ENCODE peak calls at places on chromosomes 5 and 9, in nine cellular contexts. P, W, S, M, Z, F, B, O and T are unnamed samples.

GRCh38 chr5:16889203-16889971 is 46.7 kb downstream of the MYO10 start:
- DNase-seq in P (no peak), W (peak), S (no peak), M (no peak), Z (no peak), F (no peak), B (no peak), O (no peak), T (no peak)

GRCh38 chr5:77083088-77083487 is 4.0 kb downstream of the ZBED3 start:
- DNase-seq in P (no peak), W (no peak), S (no peak), M (no peak), Z (peak), F (no peak), B (no peak), O (no peak), T (no peak)

GRCh38 chr5:42840279-42840678 is 28.6 kb upstream of the SELENOP start:
- DNase-seq in P (no peak), W (no peak), S (no peak), M (peak), Z (peak), F (no peak), B (peak), O (peak), T (no peak)

GRCh38 chr9:132006657-132007370 is 72.9 kb downstream of the MED27 start:
- DNase-seq in P (no peak), W (peak), S (peak), M (no peak), Z (no peak), F (no peak), B (no peak), O (no peak), T (no peak)

GRCh38 chr5:131996210-131997025 is 15.0 kb downstream of the ACSL6 start:
- DNase-seq in P (peak), W (no peak), S (no peak), M (no peak), Z (no peak), F (peak), B (no peak), O (no peak), T (no peak)

GRCh38 chr9:95741631-95742030 is 133.9 kb upstream of the ERCC6L2 start:
- DNase-seq in P (no peak), W (no peak), S (no peak), M (no peak), Z (no peak), F (no peak), B (no peak), O (no peak), T (no peak)

GRCh38 chr9:125829743-125830142 is 82.6 kb downstream of the PBX3 start:
- DNase-seq in P (no peak), W (no peak), S (no peak), M (no peak), Z (no peak), F (peak), B (no peak), O (peak), T (no peak)

GRCh38 chr5:124976086-124976485 is 229.6 kb upstream of the ZNF608 start:
- DNase-seq in P (no peak), W (no peak), S (no peak), M (no peak), Z (peak), F (no peak), B (no peak), O (no peak), T (no peak)

GRCh38 chr9:15133488-15133887 is 173.5 kb downstream of the TTC39B start:
- DNase-seq in P (no peak), W (no peak), S (no peak), M (no peak), Z (no peak), F (no peak), B (no peak), O (no peak), T (no peak)

GRCh38 chr5:34599471-34600117 is 56.5 kb upstream of the RAI14 start:
- DNase-seq in P (no peak), W (no peak), S (no peak), M (no peak), Z (no peak), F (no peak), B (peak), O (no peak), T (no peak)

GRCh38 chr5:66807743-66808142 is 211.6 kb downstream of the MAST4 start:
- DNase-seq in P (no peak), W (peak), S (no peak), M (no peak), Z (no peak), F (peak), B (peak), O (no peak), T (no peak)

GRCh38 chr9:105243015-105243686 is 1.3 kb upstream of the SLC44A1 start:
- DNase-seq in P (no peak), W (peak), S (no peak), M (no peak), Z (no peak), F (peak), B (no peak), O (no peak), T (no peak)

GRCh38 chr9:17613723-17614122 is 34.9 kb downstream of the SH3GL2 start:
- DNase-seq in P (no peak), W (no peak), S (no peak), M (no peak), Z (no peak), F (no peak), B (no peak), O (no peak), T (no peak)

GRCh38 chr5:77431286-77431685 is 60.8 kb downstream of the WDR41 start:
- DNase-seq in P (no peak), W (no peak), S (no peak), M (no peak), Z (no peak), F (no peak), B (no peak), O (no peak), T (no peak)

GRCh38 chr5:150350524-150351344 is 6.8 kb upstream of the TCOF1 start:
- DNase-seq in P (peak), W (peak), S (peak), M (peak), Z (no peak), F (peak), B (peak), O (peak), T (peak)
- TF ChIP-seq POLR2AphosphoS5 in P (no peak), W (no peak), S (no peak), M (no peak), Z (no peak), F (no peak), B (no peak), O (no peak), T (no peak)

DNA sequence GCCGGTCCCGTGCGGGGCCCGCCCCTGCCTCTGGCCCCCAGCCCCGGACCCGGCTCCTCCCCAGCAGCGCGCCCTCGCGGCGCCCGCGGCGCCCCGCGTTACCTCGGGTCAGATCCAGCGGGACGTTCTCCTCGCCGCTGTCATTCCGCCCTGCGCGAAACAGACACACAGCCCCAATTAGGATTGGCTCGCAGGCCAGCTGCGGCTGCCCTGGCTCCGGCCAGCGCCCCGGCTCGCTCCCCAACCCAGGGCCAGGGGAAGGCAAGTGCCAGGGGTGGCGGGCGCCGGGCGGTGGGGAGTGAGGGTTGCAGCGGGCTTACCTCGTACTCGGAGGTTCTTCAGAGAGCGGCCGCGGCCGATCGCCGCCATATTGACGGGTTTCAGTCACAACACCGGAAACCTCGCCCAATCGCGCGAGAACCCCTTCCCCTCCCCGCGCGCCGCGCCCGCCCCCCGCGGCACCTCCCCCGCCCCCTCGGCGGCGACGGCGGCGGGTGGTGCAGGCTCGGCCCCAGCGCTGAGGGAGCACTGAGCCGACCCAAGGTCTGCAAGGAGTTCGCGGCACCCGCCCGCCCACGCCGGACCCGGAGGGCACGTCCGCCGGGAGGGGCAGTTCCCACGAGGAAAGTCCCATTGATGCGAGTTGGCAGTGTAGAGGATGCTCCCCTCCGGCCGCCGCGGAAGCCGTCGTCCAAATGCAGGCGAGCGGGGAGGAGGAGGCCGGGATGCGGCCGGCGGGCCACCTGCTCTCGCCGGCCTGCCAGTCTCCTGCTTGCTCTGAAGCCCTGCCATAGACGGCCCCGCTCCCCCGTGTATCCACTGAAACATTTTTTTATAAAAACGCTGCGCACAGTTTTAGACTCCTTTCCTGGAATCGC is at the start of gene RICTOR:
- DNase-seq in P (peak), W (peak), S (peak), M (peak), Z (peak), F (peak), B (peak), O (peak), T (peak)
- TF ChIP-seq POLR2AphosphoS5 in P (peak), W (peak), S (peak), M (peak), Z (peak), F (peak), B (peak), O (peak), T (peak)

DNA sequence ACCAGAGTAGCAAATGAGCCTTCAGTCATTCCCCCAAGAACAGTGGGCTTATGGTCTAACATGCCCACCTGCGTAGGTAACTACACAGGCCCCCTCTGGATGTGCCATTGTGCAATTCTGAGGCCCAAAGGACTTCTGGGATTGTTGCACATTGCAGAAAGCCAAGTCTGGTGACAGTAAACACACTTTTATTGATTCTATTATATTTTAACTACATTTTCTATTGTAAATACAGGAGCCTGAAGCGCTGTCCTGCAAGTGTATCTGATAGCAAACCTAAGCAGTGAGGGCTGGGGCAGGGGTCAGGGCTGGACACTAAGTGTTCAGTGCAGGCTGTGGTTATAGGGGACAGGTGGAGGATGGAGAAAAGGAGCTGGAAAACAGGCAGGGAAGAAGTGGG is 57.5 kb downstream of the TEX10 start:
- DNase-seq in P (no peak), W (no peak), S (no peak), M (no peak), Z (no peak), F (no peak), B (no peak), O (no peak), T (no peak)
- TF ChIP-seq POLR2AphosphoS5 in P (no peak), W (no peak), S (no peak), M (no peak), Z (no peak), F (no peak), B (no peak), O (no peak), T (no peak)

GRCh38 chr5:5062903-5063302 is 77.2 kb upstream of the ADAMTS16 start:
- DNase-seq in P (no peak), W (no peak), S (no peak), M (no peak), Z (no peak), F (no peak), B (no peak), O (no peak), T (no peak)

GRCh38 chr5:5066276-5067186 is 73.6 kb upstream of the ADAMTS16 start:
- DNase-seq in P (no peak), W (no peak), S (no peak), M (no peak), Z (no peak), F (no peak), B (no peak), O (no peak), T (no peak)

GRCh38 chr5:5065472-5065871 is 74.7 kb upstream of the ADAMTS16 start:
- DNase-seq in P (no peak), W (no peak), S (no peak), M (no peak), Z (no peak), F (no peak), B (no peak), O (no peak), T (no peak)

GRCh38 chr5:5063533-5063953 is 76.6 kb upstream of the ADAMTS16 start:
- DNase-seq in P (no peak), W (peak), S (no peak), M (no peak), Z (no peak), F (peak), B (no peak), O (no peak), T (no peak)

GRCh38 chr5:5061836-5062235 is 78.3 kb upstream of the ADAMTS16 start:
- DNase-seq in P (no peak), W (no peak), S (no peak), M (no peak), Z (no peak), F (no peak), B (no peak), O (no peak), T (no peak)
- TF ChIP-seq POLR2AphosphoS5 in P (no peak), W (no peak), S (no peak), M (no peak), Z (no peak), F (no peak), B (no peak), O (no peak), T (no peak)

DNA sequence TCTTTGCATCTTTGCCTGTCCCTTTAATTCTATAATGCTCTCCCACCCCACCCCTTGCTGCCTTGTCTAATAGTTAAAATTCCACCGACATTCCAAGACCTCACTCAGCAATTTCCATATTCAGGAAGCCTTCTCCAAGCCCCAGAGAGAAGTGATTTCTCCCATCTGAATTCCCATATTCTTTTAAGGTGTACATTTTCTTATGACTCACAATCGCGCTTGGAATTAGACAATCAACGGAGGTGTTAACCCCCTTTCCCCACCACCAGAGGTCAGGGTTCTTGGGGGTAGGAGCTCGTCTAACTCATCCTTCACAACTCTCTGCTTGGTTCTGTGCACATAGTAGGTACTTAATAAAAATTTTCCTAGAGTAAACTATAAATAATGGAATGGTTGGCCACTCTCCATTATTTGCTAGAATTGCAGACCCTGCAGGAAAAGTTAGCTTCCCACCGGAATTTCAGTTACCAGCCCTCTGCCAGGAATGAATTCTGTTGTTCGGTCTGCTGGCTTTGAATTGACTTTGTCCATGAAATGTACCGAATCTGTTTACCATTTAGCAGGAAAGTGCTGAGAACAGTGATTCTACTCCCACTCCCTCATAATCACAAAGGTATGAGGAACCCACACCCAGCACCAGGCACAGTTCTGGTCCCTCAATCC is 5.0 kb downstream of the KCNIP1 start:
- DNase-seq in P (peak), W (peak), S (no peak), M (no peak), Z (no peak), F (no peak), B (no peak), O (no peak), T (no peak)
- TF ChIP-seq POLR2AphosphoS5 in P (no peak), W (no peak), S (no peak), M (no peak), Z (no peak), F (no peak), B (no peak), O (no peak), T (no peak)

DNA sequence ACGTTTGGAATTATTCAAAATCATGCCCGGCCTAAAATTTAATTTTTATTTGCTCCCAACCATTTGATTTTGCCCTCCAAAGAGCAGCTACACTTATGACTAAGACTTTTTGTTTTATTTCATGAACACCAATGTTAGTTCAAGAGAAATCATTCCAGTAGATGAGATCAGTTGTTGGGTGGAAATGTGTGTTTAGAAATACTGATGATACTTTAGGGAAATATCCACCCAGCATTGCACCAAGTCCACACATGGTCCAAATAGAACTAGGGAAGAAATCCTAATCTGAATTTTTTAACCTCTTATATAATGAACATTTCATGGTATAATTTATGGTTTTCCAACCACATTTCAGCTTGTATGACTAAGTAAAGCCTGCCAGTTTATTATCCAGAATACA is 28.3 kb upstream of the GOLPH3 start:
- DNase-seq in P (no peak), W (no peak), S (no peak), M (no peak), Z (no peak), F (no peak), B (no peak), O (no peak), T (no peak)
- TF ChIP-seq POLR2AphosphoS5 in P (no peak), W (no peak), S (no peak), M (peak), Z (no peak), F (no peak), B (no peak), O (no peak), T (no peak)

GRCh38 chr5:134840811-134841210 is 5.0 kb upstream of the C5orf24 start:
- DNase-seq in P (no peak), W (no peak), S (no peak), M (no peak), Z (no peak), F (no peak), B (no peak), O (peak), T (no peak)

GRCh38 chr5:134835623-134836022 is 10.1 kb upstream of the C5orf24 start:
- DNase-seq in P (no peak), W (no peak), S (no peak), M (no peak), Z (no peak), F (no peak), B (no peak), O (no peak), T (no peak)

GRCh38 chr5:134833340-134834032 is 12.3 kb upstream of the C5orf24 start:
- DNase-seq in P (no peak), W (no peak), S (no peak), M (no peak), Z (no peak), F (no peak), B (no peak), O (no peak), T (no peak)

GRCh38 chr5:134837530-134838181 is 8.1 kb upstream of the C5orf24 start:
- DNase-seq in P (no peak), W (no peak), S (no peak), M (no peak), Z (no peak), F (no peak), B (peak), O (no peak), T (no peak)
- TF ChIP-seq POLR2AphosphoS5 in P (no peak), W (no peak), S (no peak), M (no peak), Z (no peak), F (no peak), B (no peak), O (no peak), T (no peak)